ENCODE peak calls at places on chromosomes 6 and 20, in four cellular contexts. T, I, H and S are unnamed samples.
A peak's percentile ranks its signal among the peaks of the same experiment; 100 is the strongest.

GRCh38 chr20:60053813-60054190 is 95.6 kb downstream of the CDH26 start:
- DNase-seq in T (no peak), I (peak; percentile 24), H (no peak), S (no peak)

GRCh38 chr6:137416376-137417109 is 77.7 kb downstream of the OLIG3 start:
- DNase-seq in T (no peak), I (no peak), H (no peak), S (no peak)

GRCh38 chr20:47501483-47502270 is at the start of gene NCOA3:
- DNase-seq in T (peak; percentile 95), I (peak; percentile 99), H (peak; percentile 98), S (peak; percentile 84)

GRCh38 chr20:47262365-47263013 is 94.0 kb downstream of the ZMYND8 start:
- DNase-seq in T (no peak), I (no peak), H (no peak), S (no peak)

GRCh38 chr20:62065669-62066338 is at the start of gene TAF4:
- DNase-seq in T (peak; percentile 89), I (peak; percentile 89), H (peak; percentile 85), S (peak; percentile 81)

GRCh38 chr6:9516207-9516606 is 898.7 kb downstream of the TFAP2A start:
- DNase-seq in T (no peak), I (peak; percentile 66), H (peak; percentile 7), S (no peak)

GRCh38 chr6:46983007-46983411 is 59.1 kb downstream of the ADGRF1 start:
- DNase-seq in T (no peak), I (peak; percentile 60), H (no peak), S (no peak)

GRCh38 chr6:5499644-5500306 is 238.5 kb downstream of the FARS2 start:
- DNase-seq in T (no peak), I (no peak), H (no peak), S (no peak)

GRCh38 chr6:90107721-90108364 is 188.8 kb downstream of the BACH2 start:
- DNase-seq in T (no peak), I (no peak), H (no peak), S (no peak)

GRCh38 chr20:50294164-50295088 is 103.8 kb downstream of the CEBPB start:
- DNase-seq in T (no peak), I (peak; percentile 72), H (no peak), S (no peak)

GRCh38 chr6:42306439-42307140 is 88.9 kb upstream of the MRPS10 start:
- DNase-seq in T (no peak), I (peak; percentile 31), H (no peak), S (no peak)

GRCh38 chr6:21733311-21733710 is 139.8 kb downstream of the SOX4 start:
- DNase-seq in T (no peak), I (no peak), H (no peak), S (no peak)

GRCh38 chr6:88616380-88616779 is 347.0 kb downstream of the RNGTT start:
- DNase-seq in T (no peak), I (no peak), H (no peak), S (no peak)

GRCh38 chr6:93282521-93283031 is 136.8 kb downstream of the EPHA7 start:
- DNase-seq in T (peak; percentile 30), I (no peak), H (no peak), S (no peak)

GRCh38 chr6:145723646-145724045 is 11.7 kb downstream of the EPM2A start:
- DNase-seq in T (no peak), I (no peak), H (no peak), S (no peak)

GRCh38 chr6:89944826-89945407 is 50.6 kb downstream of the GJA10 start:
- DNase-seq in T (no peak), I (no peak), H (no peak), S (no peak)

GRCh38 chr6:34295721-34296120 is 46.9 kb upstream of the SMIM29 start:
- DNase-seq in T (no peak), I (no peak), H (no peak), S (no peak)

GRCh38 chr6:45613678-45614077 is 235.9 kb upstream of the SUPT3H start:
- DNase-seq in T (no peak), I (no peak), H (peak; percentile 20), S (no peak)

GRCh38 chr6:101477436-101477835 is 83.9 kb downstream of the GRIK2 start:
- DNase-seq in T (no peak), I (no peak), H (no peak), S (no peak)

GRCh38 chr6:46246727-46247126 is 75.9 kb upstream of the ENPP5 start:
- DNase-seq in T (no peak), I (no peak), H (no peak), S (no peak)

GRCh38 chr6:140256213-140256612 is 881.8 kb upstream of the CITED2 start:
- DNase-seq in T (no peak), I (no peak), H (no peak), S (no peak)

GRCh38 chr6:57064809-57065208 is 18.3 kb downstream of the KIAA1586 start:
- DNase-seq in T (no peak), I (no peak), H (no peak), S (no peak)

GRCh38 chr6:36739947-36740817 is 42.6 kb downstream of the RAB44 start:
- DNase-seq in T (no peak), I (no peak), H (no peak), S (no peak)

GRCh38 chr6:154370545-154370944 is 13.9 kb upstream of the IPCEF1 start:
- DNase-seq in T (no peak), I (peak; percentile 54), H (no peak), S (no peak)

GRCh38 chr6:151692216-151692615 is 115.3 kb upstream of the ESR1 start:
- DNase-seq in T (no peak), I (no peak), H (no peak), S (no peak)

GRCh38 chr6:100595456-100595855 is 130.7 kb upstream of the SIM1 start:
- DNase-seq in T (no peak), I (no peak), H (no peak), S (no peak)

GRCh38 chr20:40584128-40584819 is 104.8 kb downstream of the MAFB start:
- DNase-seq in T (no peak), I (no peak), H (no peak), S (no peak)

GRCh38 chr6:88380083-88380482 is 213.9 kb upstream of the CNR1 start:
- DNase-seq in T (no peak), I (no peak), H (no peak), S (no peak)

GRCh38 chr6:70676821-70677220 is 9.1 kb downstream of the SMAP1 start:
- DNase-seq in T (no peak), I (no peak), H (no peak), S (no peak)

GRCh38 chr20:25296094-25297093 is 48.5 kb downstream of the PYGB start:
- DNase-seq in T (no peak), I (peak; percentile 62), H (no peak), S (no peak)

GRCh38 chr6:121810346-121811032 is 375.0 kb downstream of the GJA1 start:
- DNase-seq in T (no peak), I (no peak), H (no peak), S (no peak)

DNA sequence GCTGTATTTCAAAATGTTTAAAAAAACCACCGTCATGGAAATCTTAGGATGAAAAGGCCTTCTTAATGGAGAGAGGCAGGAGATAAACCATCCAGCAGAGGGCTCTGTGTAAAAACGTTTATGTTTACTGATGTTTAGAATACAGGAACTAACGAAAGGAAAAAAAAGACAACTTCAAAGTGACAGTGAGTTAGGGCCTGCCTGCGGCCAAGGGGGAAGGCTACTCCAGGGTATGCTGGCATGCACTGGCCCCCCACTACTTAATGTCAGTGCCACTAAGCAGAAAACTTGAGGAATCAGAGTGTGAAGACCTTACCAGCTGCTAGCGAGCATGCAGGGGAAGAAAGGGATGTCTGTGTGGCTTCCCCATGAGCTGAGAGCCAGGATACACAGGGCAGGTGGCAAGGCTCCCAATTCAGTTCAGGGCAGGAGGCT is 47.7 kb downstream of the AKAP7 start:
- DNase-seq in T (no peak), I (peak; percentile 73), H (peak; percentile 13), S (no peak)
- TF ChIP-seq CTCF in T (peak; percentile 62), I (peak; percentile 84), H (peak; percentile 44), S (peak; percentile 53)

GRCh38 chr6:157335829-157336228 is 12.5 kb upstream of the TMEM242 start:
- DNase-seq in T (no peak), I (no peak), H (no peak), S (no peak)

GRCh38 chr6:157333956-157334355 is 10.6 kb upstream of the TMEM242 start:
- DNase-seq in T (no peak), I (no peak), H (no peak), S (no peak)

GRCh38 chr6:157337766-157338165 is 14.4 kb upstream of the TMEM242 start:
- DNase-seq in T (no peak), I (no peak), H (no peak), S (no peak)

GRCh38 chr6:157343732-157344131 is 20.4 kb upstream of the TMEM242 start:
- DNase-seq in T (no peak), I (no peak), H (no peak), S (no peak)

DNA sequence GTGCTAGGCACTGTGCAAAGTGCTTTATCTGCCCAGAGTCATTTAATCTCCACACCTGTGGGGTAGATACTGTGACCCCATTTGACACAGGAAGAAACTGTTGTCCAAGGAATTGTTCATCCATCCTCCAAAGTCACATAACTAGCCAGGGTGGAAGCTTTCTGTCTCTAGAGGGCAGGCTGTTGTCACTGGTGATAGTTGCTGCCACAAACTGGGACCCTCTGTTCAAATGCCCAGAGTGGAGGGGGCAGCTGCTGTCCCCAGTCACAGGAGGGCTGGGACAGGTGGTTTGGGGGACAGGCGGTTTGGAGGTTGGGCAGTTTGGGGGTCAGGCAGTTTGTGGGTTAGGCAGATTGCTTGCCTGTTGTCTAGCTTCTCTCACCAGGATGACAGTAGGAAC is 16.1 kb upstream of the TMEM242 start:
- DNase-seq in T (no peak), I (no peak), H (no peak), S (no peak)
- TF ChIP-seq CTCF in T (no peak), I (peak; percentile 52), H (no peak), S (no peak)

DNA sequence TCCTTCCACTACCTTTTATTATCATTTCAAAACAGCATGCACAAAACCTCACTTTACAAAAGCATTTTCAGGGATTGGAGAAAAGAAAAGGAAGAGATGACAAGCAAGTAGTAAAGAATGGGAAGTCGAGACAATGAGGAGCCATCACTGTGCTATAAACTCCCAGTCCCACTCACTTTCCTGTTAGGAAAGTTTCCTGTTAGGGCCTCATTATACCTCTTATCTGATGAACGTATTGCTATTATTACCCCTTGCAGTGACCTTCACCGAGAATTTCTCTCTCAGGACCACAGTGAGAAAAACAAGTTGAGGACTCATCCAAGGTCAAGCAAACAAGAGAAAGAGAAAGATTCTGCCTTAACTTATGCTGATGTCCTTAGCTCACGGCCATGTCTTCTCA is 28.8 kb downstream of the LAMP5 start:
- DNase-seq in T (no peak), I (no peak), H (no peak), S (no peak)
- TF ChIP-seq CTCF in T (no peak), I (no peak), H (no peak), S (no peak)

GRCh38 chr20:998431-998830 is 3.7 kb downstream of the RSPO4 start:
- DNase-seq in T (no peak), I (no peak), H (no peak), S (no peak)
- TF ChIP-seq CTCF in T (no peak), I (no peak), H (no peak), S (no peak)